ENCODE peak calls at places on chromosomes 5 and 9, in four cellular contexts. One of them, this sample, is unnamed. For H3K36me3, the result is how much of the 10 kb centered on the place peaks cover.

GRCh38 chr9:571066-571465 is 270.4 kb upstream of the DMRT1 start:
- DNase-seq in prostate gland: peak
- DNase-seq in tibial nerve: no peak
- DNase-seq in IMR-90: no peak
- DNase-seq in this sample: no peak

GRCh38 chr5:88727705-88728313 is 155.2 kb downstream of the MEF2C start:
- DNase-seq in prostate gland: no peak
- DNase-seq in tibial nerve: no peak
- DNase-seq in IMR-90: peak
- DNase-seq in this sample: no peak

GRCh38 chr5:134582281-134582680 is 50.3 kb downstream of the SAR1B start:
- DNase-seq in prostate gland: no peak
- DNase-seq in tibial nerve: no peak
- DNase-seq in IMR-90: no peak
- DNase-seq in this sample: no peak

GRCh38 chr5:101678494-101679193 is 617.4 kb downstream of the SLCO4C1 start:
- DNase-seq in prostate gland: peak
- DNase-seq in tibial nerve: peak
- DNase-seq in IMR-90: peak
- DNase-seq in this sample: peak

GRCh38 chr9:3912817-3913216 is 387.0 kb upstream of the RFX3 start:
- DNase-seq in prostate gland: no peak
- DNase-seq in tibial nerve: no peak
- DNase-seq in IMR-90: peak
- DNase-seq in this sample: no peak

GRCh38 chr5:168670881-168671575 is 91.9 kb upstream of the PANK3 start:
- DNase-seq in prostate gland: no peak
- DNase-seq in tibial nerve: no peak
- DNase-seq in IMR-90: no peak
- DNase-seq in this sample: no peak

GRCh38 chr9:109150925-109151547 is 16.0 kb downstream of the FRRS1L start:
- DNase-seq in prostate gland: no peak
- DNase-seq in tibial nerve: no peak
- DNase-seq in IMR-90: no peak
- DNase-seq in this sample: peak

GRCh38 chr9:130235558-130236435 is 29.8 kb upstream of the HMCN2 start:
- DNase-seq in prostate gland: peak
- DNase-seq in tibial nerve: peak
- DNase-seq in IMR-90: peak
- DNase-seq in this sample: peak

GRCh38 chr5:59272744-59273427 is 620.6 kb downstream of the PDE4D start:
- DNase-seq in prostate gland: no peak
- DNase-seq in tibial nerve: no peak
- DNase-seq in IMR-90: no peak
- DNase-seq in this sample: no peak

GRCh38 chr9:135722365-135722764 is 20.4 kb downstream of the KCNT1 start:
- DNase-seq in prostate gland: no peak
- DNase-seq in tibial nerve: no peak
- DNase-seq in IMR-90: no peak
- DNase-seq in this sample: no peak

GRCh38 chr5:59608745-59609144 is 284.8 kb downstream of the PDE4D start:
- DNase-seq in prostate gland: no peak
- DNase-seq in tibial nerve: no peak
- DNase-seq in IMR-90: no peak
- DNase-seq in this sample: no peak

GRCh38 chr9:125541840-125542243 is 165.2 kb downstream of the MAPKAP1 start:
- DNase-seq in prostate gland: no peak
- DNase-seq in tibial nerve: no peak
- DNase-seq in IMR-90: no peak
- DNase-seq in this sample: no peak

GRCh38 chr5:50653946-50654345 is 12.5 kb upstream of the PARP8 start:
- DNase-seq in prostate gland: no peak
- DNase-seq in tibial nerve: no peak
- DNase-seq in IMR-90: no peak
- DNase-seq in this sample: no peak

GRCh38 chr9:114372971-114373591 is 14.7 kb downstream of the AKNA start:
- DNase-seq in prostate gland: no peak
- DNase-seq in tibial nerve: no peak
- DNase-seq in IMR-90: no peak
- DNase-seq in this sample: peak

GRCh38 chr5:43042626-43043399 is 2.7 kb upstream of the ANXA2R start:
- DNase-seq in prostate gland: peak
- DNase-seq in tibial nerve: peak
- DNase-seq in IMR-90: peak
- DNase-seq in this sample: peak

GRCh38 chr5:124342027-124342471 is 404.4 kb downstream of the ZNF608 start:
- DNase-seq in prostate gland: no peak
- DNase-seq in tibial nerve: peak
- DNase-seq in IMR-90: peak
- DNase-seq in this sample: no peak

GRCh38 chr5:86880344-86880743 is 262.6 kb downstream of the COX7C start:
- DNase-seq in prostate gland: no peak
- DNase-seq in tibial nerve: no peak
- DNase-seq in IMR-90: no peak
- DNase-seq in this sample: no peak

GRCh38 chr9:6215562-6215961 is at the start of gene IL33:
- DNase-seq in prostate gland: peak
- DNase-seq in tibial nerve: peak
- DNase-seq in IMR-90: no peak
- DNase-seq in this sample: no peak

GRCh38 chr9:130167927-130168326 is 4.3 kb upstream of the NCS1 start:
- DNase-seq in prostate gland: no peak
- DNase-seq in tibial nerve: no peak
- DNase-seq in IMR-90: no peak
- DNase-seq in this sample: no peak

GRCh38 chr5:72314571-72315172 is 5.4 kb downstream of the MRPS27 start:
- DNase-seq in prostate gland: peak
- DNase-seq in tibial nerve: no peak
- DNase-seq in IMR-90: peak
- DNase-seq in this sample: peak

GRCh38 chr5:129664336-129664937 is 83.5 kb upstream of the MINAR2 start:
- DNase-seq in prostate gland: no peak
- DNase-seq in tibial nerve: peak
- DNase-seq in IMR-90: peak
- DNase-seq in this sample: peak

GRCh38 chr9:98989036-98990000 is 45.6 kb downstream of the COL15A1 start:
- DNase-seq in prostate gland: no peak
- DNase-seq in tibial nerve: peak
- DNase-seq in IMR-90: peak
- DNase-seq in this sample: no peak

GRCh38 chr9:86303316-86303975 is 21.1 kb upstream of the ISCA1 start:
- DNase-seq in prostate gland: no peak
- DNase-seq in tibial nerve: no peak
- DNase-seq in IMR-90: peak
- DNase-seq in this sample: no peak

GRCh38 chr9:83536332-83536731 is 1.9 kb downstream of the FRMD3 start:
- DNase-seq in prostate gland: no peak
- DNase-seq in tibial nerve: no peak
- DNase-seq in IMR-90: no peak
- DNase-seq in this sample: no peak

GRCh38 chr5:96016216-96016615 is 54.6 kb upstream of the ELL2 start:
- DNase-seq in prostate gland: no peak
- DNase-seq in tibial nerve: no peak
- DNase-seq in IMR-90: peak
- DNase-seq in this sample: no peak

GRCh38 chr5:90169078-90169477 is 240.5 kb downstream of the CETN3 start:
- DNase-seq in prostate gland: no peak
- DNase-seq in tibial nerve: no peak
- DNase-seq in IMR-90: no peak
- DNase-seq in this sample: peak

GRCh38 chr5:160036243-160036642 is 27.3 kb downstream of the TTC1 start:
- DNase-seq in prostate gland: no peak
- DNase-seq in tibial nerve: no peak
- DNase-seq in IMR-90: no peak
- DNase-seq in this sample: no peak

GRCh38 chr9:12538842-12539584 is 154.2 kb upstream of the TYRP1 start:
- DNase-seq in prostate gland: no peak
- DNase-seq in tibial nerve: no peak
- DNase-seq in IMR-90: no peak
- DNase-seq in this sample: no peak

GRCh38 chr9:129823163-129823933 is 588 bp downstream of the TOR1A start:
- DNase-seq in prostate gland: no peak
- DNase-seq in tibial nerve: no peak
- DNase-seq in IMR-90: peak
- DNase-seq in this sample: no peak

DNA sequence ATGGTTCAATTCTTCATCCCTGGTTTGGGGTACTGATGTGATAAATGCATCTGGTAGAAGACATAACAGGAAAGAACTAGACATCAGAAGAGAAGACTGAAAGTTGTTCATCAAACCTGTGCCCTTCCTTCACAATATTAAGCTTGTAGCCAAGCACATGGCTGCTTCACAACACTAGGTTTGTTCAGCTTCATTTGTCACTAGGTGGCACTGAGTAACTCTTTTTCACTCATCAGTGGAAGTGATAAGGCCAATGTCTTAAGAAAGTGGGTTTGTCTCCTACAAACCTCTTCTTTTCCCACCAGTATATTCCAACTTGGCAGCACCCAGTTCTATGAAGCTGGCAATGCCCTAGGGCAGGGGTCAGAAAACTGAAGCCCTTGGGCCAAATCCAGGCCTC is 26.9 kb downstream of the ZNF484 start:
- DNase-seq in prostate gland: no peak
- DNase-seq in tibial nerve: no peak
- DNase-seq in IMR-90: no peak
- DNase-seq in this sample: no peak
- H3K36me3 ChIP-seq in prostate gland: under half
- H3K36me3 ChIP-seq in tibial nerve: half or more
- H3K36me3 ChIP-seq in IMR-90: under half
- H3K36me3 ChIP-seq in this sample: half or more

GRCh38 chr5:77775773-77776605 is at the start of gene TBCA:
- DNase-seq in prostate gland: peak
- DNase-seq in tibial nerve: peak
- DNase-seq in IMR-90: peak
- DNase-seq in this sample: peak
- TF ChIP-seq POLR2A in prostate gland: peak
- TF ChIP-seq POLR2A in tibial nerve: peak
- TF ChIP-seq POLR2A in IMR-90: peak
- TF ChIP-seq POLR2A in this sample: no peak

GRCh38 chr9:97632406-97632991 is 669 bp downstream of the TSTD2 start:
- DNase-seq in prostate gland: peak
- DNase-seq in tibial nerve: no peak
- DNase-seq in IMR-90: peak
- DNase-seq in this sample: peak
- H3K36me3 ChIP-seq in prostate gland: under half
- H3K36me3 ChIP-seq in tibial nerve: under half
- H3K36me3 ChIP-seq in IMR-90: under half
- H3K36me3 ChIP-seq in this sample: under half

DNA sequence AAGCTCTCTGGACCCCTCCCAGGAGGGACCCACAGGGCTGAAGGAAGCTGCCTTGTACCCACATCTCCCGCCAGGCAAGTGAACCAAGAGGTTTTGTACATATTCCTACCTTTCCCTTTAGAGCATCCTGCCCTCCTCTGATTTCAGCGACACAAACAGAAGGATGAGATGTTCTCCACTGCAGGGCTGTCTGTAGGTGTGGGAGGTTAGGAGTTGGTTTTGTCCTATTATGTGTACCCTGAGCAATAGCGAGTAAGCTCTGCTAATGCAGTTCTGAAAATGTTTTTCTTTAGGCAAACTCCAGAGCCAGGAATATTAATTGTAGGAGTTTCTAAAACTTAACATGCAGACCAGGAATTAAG is 13.0 kb downstream of the SQSTM1 start:
- DNase-seq in prostate gland: no peak
- DNase-seq in tibial nerve: no peak
- DNase-seq in IMR-90: no peak
- DNase-seq in this sample: no peak
- TF ChIP-seq POLR2A in prostate gland: no peak
- TF ChIP-seq POLR2A in tibial nerve: no peak
- TF ChIP-seq POLR2A in IMR-90: no peak
- TF ChIP-seq POLR2A in this sample: no peak

DNA sequence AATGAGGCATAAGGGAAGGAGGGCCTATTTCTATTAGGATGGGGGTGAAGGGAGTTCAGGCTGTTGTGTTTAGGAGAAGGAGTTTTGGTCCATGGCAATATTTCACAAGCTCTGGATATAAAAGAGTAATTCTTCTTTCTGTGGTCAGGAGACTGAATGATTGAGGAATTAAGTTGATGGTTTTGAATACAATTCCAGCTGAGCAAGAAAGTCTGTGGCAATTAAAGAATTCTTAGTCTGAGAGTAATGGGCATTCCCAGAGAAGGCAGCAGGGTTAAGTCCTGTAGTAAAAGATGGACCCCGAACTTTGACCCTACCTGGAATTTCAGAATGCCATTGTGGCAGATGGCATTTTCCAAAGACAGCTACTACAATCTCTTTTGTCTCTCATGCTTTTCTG is 202.6 kb downstream of the TLE4 start:
- DNase-seq in prostate gland: no peak
- DNase-seq in tibial nerve: no peak
- DNase-seq in IMR-90: no peak
- DNase-seq in this sample: no peak
- H3K36me3 ChIP-seq in prostate gland: under half
- H3K36me3 ChIP-seq in tibial nerve: under half
- H3K36me3 ChIP-seq in IMR-90: under half
- H3K36me3 ChIP-seq in this sample: under half

DNA sequence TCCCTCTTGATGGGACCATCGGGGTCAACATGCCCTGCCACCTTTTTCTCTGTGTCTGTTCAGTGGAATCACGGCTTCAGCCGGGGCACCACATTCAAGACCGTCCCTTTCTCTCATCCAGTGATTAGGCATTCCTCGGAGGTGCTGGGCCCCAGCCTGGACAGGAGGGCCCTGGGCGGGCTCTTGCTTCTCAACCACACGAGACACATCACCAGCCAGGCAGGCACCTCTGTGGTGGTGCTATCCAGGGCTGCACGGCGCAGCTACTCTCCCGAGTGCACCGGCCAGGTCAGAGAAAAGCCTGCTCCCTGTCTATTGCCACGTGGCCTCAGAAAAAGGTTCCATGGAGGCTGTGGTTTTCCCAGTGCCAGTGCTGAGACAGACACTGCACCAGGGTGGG is 255.2 kb upstream of the IRX1 start:
- DNase-seq in prostate gland: no peak
- DNase-seq in tibial nerve: no peak
- DNase-seq in IMR-90: no peak
- DNase-seq in this sample: no peak
- TF ChIP-seq POLR2A in prostate gland: no peak
- TF ChIP-seq POLR2A in tibial nerve: no peak
- TF ChIP-seq POLR2A in IMR-90: no peak
- TF ChIP-seq POLR2A in this sample: no peak